ENCODE peak calls at places on chromosomes 5 and 9, in nine cellular contexts. X is Calu3; E is breast epithelium; G is esophagus squamous epithelium; O is body of pancreas; V is activated T-helper 1 cell treated with anti-CD3 and anti-CD28 coated beads, Interleukin-2, amount 50 U/mL, for 16 hours; N is brain microvascular endothelial cell; I is nucleus accumbens; M is stimulated activated CD4-positive, alpha-beta T cell treated with anti-CD3 and anti-CD28 coated beads, Interleukin-1b, Interleukin-23, amount 100 ng/mL, for 24 hours. T is an unnamed sample.

GRCh38 chr5:142644127-142644526 is 41.8 kb downstream of the FGF1 start:
- DNase-seq in E (no peak), V (no peak), N (no peak), O (no peak), I (no peak), G (no peak), X (no peak), M (no peak), T (no peak)

GRCh38 chr5:171702391-171702790 is 83.2 kb upstream of the SMIM23 start:
- DNase-seq in E (no peak), V (no peak), I (no peak), X (no peak), O (no peak), M (no peak), N (no peak), G (no peak), T (no peak)

GRCh38 chr9:135968601-135969000 is 7.4 kb upstream of the UBAC1 start:
- DNase-seq in V (no peak), E (no peak), M (no peak), I (no peak), O (no peak), N (no peak), G (no peak), X (no peak), T (no peak)

GRCh38 chr5:72849546-72849945 is 33.1 kb downstream of the TNPO1 start:
- DNase-seq in O (no peak), I (no peak), E (no peak), V (no peak), N (no peak), G (no peak), M (no peak), X (no peak), T (no peak)

GRCh38 chr9:71446081-71446480 is 322.2 kb downstream of the CEMIP2 start:
- DNase-seq in V (no peak), O (no peak), G (no peak), E (no peak), I (no peak), N (no peak), M (no peak), X (no peak), T (no peak)

GRCh38 chr9:114364123-114364522 is 23.7 kb downstream of the AKNA start:
- DNase-seq in V (no peak), I (no peak), X (no peak), M (no peak), N (peak), O (no peak), G (no peak), E (no peak), T (no peak)

GRCh38 chr5:83925321-83925877 is 204.7 kb upstream of the HAPLN1 start:
- DNase-seq in G (no peak), M (no peak), N (peak), X (no peak), E (no peak), O (no peak), V (no peak), I (no peak), T (no peak)

GRCh38 chr5:127813633-127814171 is 110.5 kb downstream of the CCDC192 start:
- DNase-seq in O (no peak), I (no peak), G (no peak), M (no peak), N (peak), X (peak), V (no peak), E (no peak), T (no peak)

GRCh38 chr5:55063220-55063863 is 39.1 kb upstream of the GZMA start:
- DNase-seq in E (no peak), O (no peak), V (no peak), I (no peak), M (no peak), G (no peak), N (peak), X (no peak), T (no peak)

GRCh38 chr5:33539192-33539591 is 98.4 kb downstream of the TARS1 start:
- DNase-seq in N (no peak), M (no peak), X (no peak), V (no peak), G (no peak), I (no peak), O (no peak), E (no peak), T (no peak)